ENCODE peak calls at places on chromosomes 12 and 14, in eight cellular contexts. M is AML-193; W is neuronal stem cell; R is anterior cingulate cortex; A is PC-3; F is AG04449; I is activated naive CD4-positive, alpha-beta T cell treated with anti-CD3 and anti-CD28 coated beads, Interleukin-2, amount 10 ng/mL, durations not matched to agents 7 days and 5 days; N is lower leg skin. G is an unnamed sample.

GRCh38 chr14:34693228-34693939 is 21.0 kb downstream of the CFL2 start:
- DNase-seq in I (peak), N (no peak), W (no peak), M (no peak), R (no peak), A (peak), F (no peak), G (no peak)

GRCh38 chr14:26963696-26964095 is 365.9 kb upstream of the NOVA1 start:
- DNase-seq in R (no peak), N (no peak), I (no peak), A (peak), F (no peak), W (no peak), M (no peak), G (no peak)

GRCh38 chr14:74893614-74894091 is 11.9 kb downstream of the DLST start:
- DNase-seq in I (no peak), R (no peak), F (no peak), M (no peak), A (no peak), N (no peak), W (no peak), G (no peak)

GRCh38 chr12:126191037-126191891 is 1126.0 kb downstream of the AACS start:
- DNase-seq in F (no peak), I (no peak), N (no peak), R (peak), W (peak), A (no peak), M (no peak), G (no peak)

GRCh38 chr12:49369723-49370145 is 2.5 kb downstream of the SPATS2 start:
- DNase-seq in R (no peak), N (no peak), I (peak), F (no peak), A (peak), M (peak), W (no peak), G (peak)

GRCh38 chr14:54737132-54737711 is 165.4 kb downstream of the GCH1 start:
- DNase-seq in W (no peak), M (no peak), N (no peak), R (no peak), A (peak), I (no peak), F (no peak), G (no peak)

GRCh38 chr14:57816568-57817284 is 49.2 kb downstream of the SLC35F4 start:
- DNase-seq in N (no peak), A (peak), W (no peak), I (no peak), F (no peak), M (no peak), R (no peak), G (no peak)

GRCh38 chr14:54187439-54187838 is 209.4 kb upstream of the CDKN3 start:
- DNase-seq in F (no peak), M (no peak), A (no peak), N (no peak), I (no peak), W (no peak), R (no peak), G (no peak)

GRCh38 chr12:46774011-46774633 is 51.7 kb downstream of the SLC38A4 start:
- DNase-seq in W (no peak), N (no peak), M (no peak), F (no peak), I (no peak), A (peak), R (no peak), G (no peak)

GRCh38 chr14:89455412-89455811 is 38.4 kb upstream of the FOXN3 start:
- DNase-seq in I (no peak), M (no peak), N (no peak), W (no peak), F (no peak), A (no peak), R (no peak), G (no peak)

GRCh38 chr12:51082561-51083139 is 746 bp downstream of the CSRNP2 start:
- DNase-seq in N (no peak), A (peak), I (peak), R (no peak), W (no peak), M (no peak), F (no peak), G (peak)

GRCh38 chr12:111178194-111179081 is 190.5 kb downstream of the PHETA1 start:
- DNase-seq in A (no peak), W (no peak), N (no peak), F (no peak), R (no peak), M (no peak), I (no peak), G (no peak)

GRCh38 chr12:4417471-4417870 is 28.1 kb downstream of the FGF6 start:
- DNase-seq in F (no peak), N (no peak), W (peak), R (no peak), A (no peak), I (no peak), M (no peak), G (no peak)